ENCODE peak calls at places on chromosomes 2 and 18, in five cellular contexts. I is H1, C is HCT116, T is SK-N-SH, R is K562. P is an unnamed sample.

GRCh38 chr2:158773121-158773520 is 22.0 kb upstream of the DAPL1 start:
- DNase-seq in C (no peak), I (no peak), T (no peak), R (no peak), P (no peak)

GRCh38 chr18:74896390-74896991 is 298.8 kb downstream of the ZNF407 start:
- DNase-seq in T (peak), R (no peak), I (no peak), C (peak), P (peak)

GRCh38 chr2:41937464-41937861 is 110.4 kb upstream of the PKDCC start:
- DNase-seq in T (peak), C (no peak), R (no peak), I (no peak), P (no peak)

GRCh38 chr18:44938396-44939036 is 257.8 kb downstream of the SETBP1 start:
- DNase-seq in I (no peak), R (no peak), T (peak), C (no peak), P (no peak)

GRCh38 chr2:34529965-34530364 is 930.9 kb upstream of the FAM98A start:
- DNase-seq in I (no peak), C (no peak), R (no peak), T (no peak), P (no peak)

GRCh38 chr18:45167631-45168225 is 447.5 kb upstream of the SLC14A2 start:
- DNase-seq in R (no peak), C (no peak), I (no peak), T (no peak), P (no peak)

GRCh38 chr2:96114546-96114902 is 1.8 kb downstream of the ADRA2B start:
- DNase-seq in I (no peak), R (no peak), T (no peak), C (no peak), P (no peak)

GRCh38 chr18:13914756-13915155 is 580 bp downstream of the MC2R start:
- DNase-seq in C (no peak), I (no peak), R (no peak), T (no peak), P (no peak)

GRCh38 chr2:6812857-6813530 is 52.7 kb downstream of the CMPK2 start:
- DNase-seq in C (no peak), R (no peak), T (no peak), I (no peak), P (no peak)

GRCh38 chr18:79866889-79867574 is 69.3 kb downstream of the KCNG2 start:
- DNase-seq in R (no peak), I (no peak), C (no peak), T (no peak), P (peak)

GRCh38 chr2:27645197-27645596 is 16.3 kb downstream of the GPN1 start:
- DNase-seq in R (no peak), T (no peak), I (no peak), C (no peak), P (no peak)

GRCh38 chr2:148948865-148949264 is 73.8 kb downstream of the KIF5C start:
- DNase-seq in R (no peak), C (no peak), I (no peak), T (no peak), P (no peak)

GRCh38 chr18:60543646-60544045 is 171.1 kb upstream of the MC4R start:
- DNase-seq in R (no peak), T (no peak), C (no peak), I (no peak), P (no peak)

GRCh38 chr2:202104286-202104870 is 31.3 kb downstream of the KIAA2012 start:
- DNase-seq in C (peak), R (peak), I (peak), T (peak), P (no peak)

GRCh38 chr2:155266579-155266978 is 568.1 kb downstream of the KCNJ3 start:
- DNase-seq in R (no peak), I (no peak), T (no peak), C (no peak), P (peak)

GRCh38 chr18:13800505-13801259 is 23.3 kb upstream of the MC5R start:
- DNase-seq in C (peak), T (peak), R (peak), I (peak), P (peak)

GRCh38 chr2:98730053-98730850 is 680 bp downstream of the MGAT4A start:
- DNase-seq in T (peak), R (no peak), I (no peak), C (no peak), P (peak)

GRCh38 chr2:178848335-178848734 is 41.1 kb upstream of the TTN start:
- DNase-seq in I (no peak), C (no peak), T (no peak), R (no peak), P (no peak)

GRCh38 chr2:233026211-233026813 is 6.2 kb upstream of the NEU2 start:
- DNase-seq in T (no peak), C (no peak), R (no peak), I (no peak), P (no peak)

GRCh38 chr2:146734042-146734715 is 1110.7 kb upstream of the ACVR2A start:
- DNase-seq in C (peak), T (peak), I (no peak), R (peak), P (peak)

GRCh38 chr2:238847432-238847801 is 468 bp upstream of the TWIST2 start:
- DNase-seq in C (no peak), I (no peak), T (no peak), R (no peak), P (no peak)

GRCh38 chr2:112121682-112122254 is 16.4 kb upstream of the FBLN7 start:
- DNase-seq in C (peak), T (peak), R (no peak), I (no peak), P (no peak)

GRCh38 chr18:42051411-42051810 is 96.4 kb downstream of the PIK3C3 start:
- DNase-seq in C (no peak), T (no peak), R (no peak), I (no peak), P (no peak)

GRCh38 chr2:236915726-236916125 is 170.0 kb upstream of the COPS8 start:
- DNase-seq in C (no peak), R (no peak), I (no peak), T (no peak), P (no peak)

GRCh38 chr2:241879326-241879725 is 9.8 kb downstream of the RTP5 start:
- DNase-seq in T (no peak), C (no peak), R (no peak), I (no peak), P (no peak)

GRCh38 chr2:233424028-233424951 is 70.0 kb downstream of the DGKD start:
- DNase-seq in I (no peak), C (no peak), R (no peak), T (no peak), P (no peak)

GRCh38 chr2:42249887-42250286 is 80.7 kb downstream of the EML4 start:
- DNase-seq in C (no peak), R (no peak), I (no peak), T (no peak), P (peak)

GRCh38 chr18:7575465-7576026 is 8.4 kb downstream of the PTPRM start:
- DNase-seq in I (no peak), C (no peak), R (no peak), T (no peak), P (no peak)

GRCh38 chr2:173647681-173648350 is 293.1 kb downstream of the CDCA7 start:
- DNase-seq in T (no peak), C (no peak), R (no peak), I (no peak), P (no peak)

GRCh38 chr2:68487773-68488355 is 20.5 kb downstream of the APLF start:
- DNase-seq in C (no peak), T (peak), R (peak), I (no peak), P (no peak)

GRCh38 chr2:222518570-222519381 is 94.4 kb downstream of the SGPP2 start:
- DNase-seq in T (no peak), I (no peak), R (no peak), C (peak), P (no peak)

GRCh38 chr2:236063994-236064393 is 104.2 kb downstream of the GBX2 start:
- DNase-seq in R (no peak), T (no peak), C (no peak), I (no peak), P (no peak)

GRCh38 chr2:120499784-120500495 is 154.0 kb downstream of the INHBB start:
- DNase-seq in R (no peak), C (no peak), I (no peak), T (no peak), P (no peak)

GRCh38 chr18:11163668-11164067 is 14.3 kb upstream of the PIEZO2 start:
- DNase-seq in I (no peak), T (peak), C (no peak), R (no peak), P (no peak)

GRCh38 chr2:56410140-56410539 is 226.3 kb downstream of the CCDC85A start:
- DNase-seq in I (no peak), T (no peak), R (no peak), C (no peak), P (no peak)

GRCh38 chr2:119137502-119137901 is 21.0 kb downstream of the C1QL2 start:
- DNase-seq in R (no peak), T (no peak), I (no peak), C (no peak), P (no peak)

GRCh38 chr2:53821810-53822209 is 35.0 kb downstream of the ERLEC1 start:
- DNase-seq in T (no peak), R (no peak), C (no peak), I (no peak), P (no peak)

GRCh38 chr2:191165190-191165643 is 14.4 kb upstream of the STAT4 start:
- DNase-seq in I (no peak), R (peak), C (peak), T (peak), P (peak)

GRCh38 chr2:32976409-32977063 is 29.8 kb downstream of the LTBP1 start:
- DNase-seq in T (no peak), C (no peak), R (no peak), I (no peak), P (no peak)

DNA sequence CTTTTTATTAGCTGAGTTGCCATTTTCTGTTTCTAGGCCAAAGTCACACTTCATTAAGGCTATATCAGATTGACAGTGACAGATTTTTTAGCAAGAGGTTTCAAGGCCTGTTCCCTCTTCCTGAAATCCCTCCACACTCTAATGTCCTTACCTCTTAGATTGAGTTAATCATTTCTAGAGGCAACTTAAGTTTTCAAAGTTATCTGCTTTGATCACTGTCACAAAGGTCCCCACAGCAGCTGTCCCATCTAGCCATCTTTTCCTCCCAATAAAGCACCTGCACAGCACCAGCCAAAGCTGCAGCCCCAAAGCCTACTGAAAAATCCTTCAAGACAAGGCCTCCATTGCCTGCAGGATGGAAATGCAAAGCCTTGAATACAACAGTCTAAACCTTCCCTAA is 13.4 kb downstream of the AMMECR1L start:
- DNase-seq in I (no peak), C (no peak), T (no peak), R (no peak), P (no peak)
- TF ChIP-seq JUND in I (no peak), C (no peak), T (no peak), R (no peak), P (no peak)

DNA sequence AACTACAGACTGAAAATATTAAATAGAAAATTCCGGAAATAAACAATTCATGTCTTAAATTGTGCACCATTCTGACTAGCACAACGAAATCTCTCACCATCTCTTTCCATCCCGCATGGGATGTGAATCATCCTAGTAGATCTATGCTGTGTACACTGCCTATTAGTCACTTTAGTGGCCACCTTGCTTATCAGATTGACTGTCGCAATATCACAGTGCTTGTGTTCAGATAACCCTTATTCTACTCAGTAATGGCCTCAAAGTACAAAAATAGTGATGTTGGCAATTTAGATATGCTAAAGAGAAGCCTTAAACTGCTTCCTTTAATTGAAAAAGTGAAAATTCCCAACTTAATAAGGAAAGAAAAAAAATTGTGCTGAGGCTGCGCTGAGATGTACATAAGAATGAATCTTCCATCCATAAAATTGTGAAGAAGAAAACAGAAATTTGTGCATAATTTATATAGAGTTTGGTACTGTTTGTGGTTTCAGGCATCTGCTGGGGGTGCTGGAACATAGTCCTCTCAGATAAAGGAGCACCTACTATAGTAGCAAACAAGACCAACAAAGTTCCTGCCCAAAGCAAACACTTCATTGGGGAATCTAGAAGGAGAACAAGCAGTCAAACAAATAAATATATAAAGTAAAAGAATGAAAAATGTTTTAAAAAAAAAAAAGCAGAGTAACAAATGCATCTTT is 12.0 kb downstream of the PSMD1 start:
- DNase-seq in C (no peak), I (no peak), T (no peak), R (peak), P (no peak)
- TF ChIP-seq JUND in C (no peak), I (no peak), T (peak), R (peak), P (no peak)

GRCh38 chr18:907880-908512 is 3.3 kb downstream of the ADCYAP1 start:
- DNase-seq in C (no peak), I (no peak), R (no peak), T (peak), P (peak)
- TF ChIP-seq JUND in C (no peak), I (no peak), R (no peak), T (no peak), P (no peak)

DNA sequence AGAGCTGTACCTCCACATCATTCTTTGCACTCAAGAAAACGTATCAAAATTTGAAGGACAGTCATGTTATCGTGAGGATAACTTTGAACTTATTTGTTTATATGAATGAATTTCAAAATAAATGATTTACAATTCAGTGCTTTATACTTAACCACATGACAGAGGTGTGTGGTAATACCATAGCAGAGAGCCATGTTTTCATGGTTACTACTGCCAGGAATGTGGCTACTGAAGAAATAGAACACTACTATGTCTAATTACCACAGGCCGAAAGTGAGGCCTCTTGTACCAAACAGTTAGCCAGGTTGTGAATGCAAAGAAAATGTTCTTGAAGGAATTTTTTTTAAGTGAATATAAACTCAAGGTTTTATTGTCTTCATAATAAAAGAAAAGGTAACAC is 49.2 kb downstream of the AAK1 start:
- DNase-seq in C (no peak), T (no peak), R (no peak), I (no peak), P (no peak)
- TF ChIP-seq JUND in C (no peak), T (no peak), R (no peak), I (no peak), P (no peak)

GRCh38 chr18:21955757-21956652 is 213.4 kb upstream of the GATA6 start:
- DNase-seq in R (peak), C (peak), T (peak), I (no peak), P (peak)
- TF ChIP-seq JUND in R (no peak), C (no peak), T (no peak), I (no peak), P (no peak)

DNA sequence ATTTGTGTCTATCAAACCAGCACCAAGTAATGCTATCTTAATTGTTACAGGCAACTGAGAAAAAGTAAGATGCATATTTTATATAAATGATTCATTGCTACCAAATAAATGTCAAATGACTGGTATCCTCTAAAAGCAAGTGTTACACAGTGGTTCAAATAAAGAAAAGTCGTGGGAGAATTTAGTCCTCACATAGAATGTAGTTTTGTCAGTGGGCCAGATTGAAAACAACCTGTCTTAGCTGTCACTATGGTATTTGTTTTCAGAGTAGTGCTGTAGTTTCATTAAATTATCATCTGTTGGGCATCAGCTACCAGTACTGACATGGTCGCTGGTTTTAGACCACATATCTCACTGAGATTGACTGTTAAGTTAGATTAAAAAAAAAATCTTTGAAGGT is 10.2 kb upstream of the EIF2AK3 start:
- DNase-seq in I (no peak), R (no peak), C (no peak), T (no peak), P (no peak)
- TF ChIP-seq JUND in I (no peak), R (no peak), C (no peak), T (no peak), P (no peak)

GRCh38 chr2:80396276-80396675 is 91.7 kb upstream of the LRRTM1 start:
- DNase-seq in R (no peak), T (no peak), I (no peak), C (no peak), P (no peak)

GRCh38 chr2:80392446-80392845 is 87.9 kb upstream of the LRRTM1 start:
- DNase-seq in C (no peak), T (no peak), I (no peak), R (no peak), P (no peak)

GRCh38 chr2:80395251-80395650 is 90.7 kb upstream of the LRRTM1 start:
- DNase-seq in C (no peak), R (no peak), T (no peak), I (no peak), P (no peak)

DNA sequence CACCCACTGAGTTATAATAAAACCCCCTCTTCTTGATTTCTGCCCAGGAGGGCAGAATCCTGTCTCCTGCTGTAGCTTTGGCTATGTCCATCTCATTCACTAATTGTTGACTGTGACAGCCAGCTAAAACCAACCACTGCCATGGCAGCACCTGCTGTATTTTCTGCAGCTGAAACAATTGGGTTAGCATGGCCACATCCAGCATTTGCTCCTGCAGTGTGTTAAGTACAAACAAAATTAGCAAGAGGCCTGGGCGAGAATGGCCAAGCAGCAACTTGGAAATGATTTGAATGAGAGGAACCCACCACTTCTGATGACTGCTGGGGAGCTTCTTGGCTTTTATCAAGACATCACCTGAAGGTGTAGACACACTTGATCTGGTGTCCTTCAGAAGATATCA is 89.4 kb upstream of the LRRTM1 start:
- DNase-seq in T (no peak), R (no peak), I (no peak), C (no peak), P (no peak)
- TF ChIP-seq JUND in T (no peak), R (no peak), I (no peak), C (no peak), P (no peak)